ENCODE peak calls at places on chromosomes 3 and 15, in six cellular contexts. W is mammary epithelial cell, I is GM06990, U is OCI-LY7, V is astrocyte of the spinal cord, M is bronchial epithelial cell. K is an unnamed sample.

GRCh38 chr3:27134165-27134796 is 234.9 kb downstream of the NEK10 start:
- DNase-seq in V (peak; percentile 70), I (no peak), W (peak; percentile 46), M (peak; percentile 70), U (peak; percentile 62), K (peak; percentile 36)

GRCh38 chr3:143974181-143974876 is 2.7 kb downstream of the DIPK2A start:
- DNase-seq in V (peak; percentile 32), I (no peak), W (no peak), U (no peak), M (peak; percentile 20), K (no peak)

GRCh38 chr3:178343433-178344038 is 192.7 kb upstream of the KCNMB2 start:
- DNase-seq in I (no peak), W (no peak), M (no peak), V (no peak), U (no peak), K (no peak)

GRCh38 chr3:190101320-190102117 is 19.2 kb downstream of the P3H2 start:
- DNase-seq in W (no peak), U (no peak), I (peak; percentile 66), M (no peak), V (peak; percentile 71), K (peak; percentile 58)

GRCh38 chr15:80856809-80857377 is 77.7 kb downstream of the CEMIP start:
- DNase-seq in I (no peak), M (no peak), U (no peak), W (no peak), V (peak; percentile 49), K (no peak)

GRCh38 chr3:143090486-143090885 is 29.1 kb upstream of the CHST2 start:
- DNase-seq in I (no peak), U (no peak), V (no peak), M (no peak), W (no peak), K (no peak)

GRCh38 chr15:58477228-58477627 is 45.4 kb downstream of the LIPC start:
- DNase-seq in W (no peak), U (peak; percentile 49), V (no peak), M (no peak), I (no peak), K (no peak)

GRCh38 chr3:17539436-17539835 is 203.0 kb downstream of the TBC1D5 start:
- DNase-seq in I (no peak), V (no peak), U (no peak), M (no peak), W (no peak), K (no peak)

GRCh38 chr15:101357333-101357732 is 62.3 kb upstream of the SNRPA1 start:
- DNase-seq in M (peak; percentile 46), W (peak; percentile 27), I (no peak), U (no peak), V (no peak), K (no peak)

GRCh38 chr3:62604746-62605351 is 231.5 kb upstream of the FEZF2 start:
- DNase-seq in W (no peak), V (no peak), I (no peak), U (no peak), M (peak; percentile 56), K (peak; percentile 52)

GRCh38 chr3:46208167-46208704 is at the start of gene CCR1:
- DNase-seq in U (peak; percentile 32), M (peak; percentile 25), V (peak; percentile 17), I (peak; percentile 41), W (peak; percentile 46), K (peak; percentile 62)

GRCh38 chr3:79846148-79846933 is 78.5 kb upstream of the ROBO1 start:
- DNase-seq in W (no peak), V (no peak), U (peak; percentile 4), I (no peak), M (no peak), K (no peak)

GRCh38 chr3:11624161-11624560 is 19.6 kb downstream of the VGLL4 start:
- DNase-seq in V (no peak), U (no peak), M (peak; percentile 78), W (peak; percentile 49), I (peak; percentile 57), K (no peak)

GRCh38 chr3:68817243-68817642 is 115.1 kb downstream of the TAFA4 start:
- DNase-seq in V (no peak), U (no peak), I (no peak), W (peak; percentile 3), M (peak; percentile 7), K (peak; percentile 24)

GRCh38 chr3:101066776-101067175 is 73.6 kb upstream of the ABI3BP start:
- DNase-seq in U (no peak), W (peak; percentile 61), V (peak; percentile 55), I (no peak), M (peak; percentile 67), K (peak; percentile 64)

GRCh38 chr15:90184786-90185704 is 16.1 kb upstream of the SEMA4B start:
- DNase-seq in V (peak; percentile 32), M (peak; percentile 18), W (peak; percentile 72), U (peak; percentile 73), I (peak; percentile 86), K (peak; percentile 62)

GRCh38 chr15:39025881-39026280 is 461.3 kb upstream of the RASGRP1 start:
- DNase-seq in V (no peak), M (no peak), U (no peak), W (no peak), I (no peak), K (no peak)

GRCh38 chr3:29611252-29611651 is 330.4 kb downstream of the RBMS3 start:
- DNase-seq in I (no peak), V (no peak), U (no peak), W (no peak), M (no peak), K (no peak)
- H3K4me3 ChIP-seq in I (no peak overlapping the region), V (no peak overlapping the region), U (no peak overlapping the region), W (no peak overlapping the region), M (no peak overlapping the region), K (no peak overlapping the region)

GRCh38 chr3:122306622-122306953 is 18.5 kb upstream of the CSTA start:
- DNase-seq in I (no peak), M (no peak), V (no peak), U (no peak), W (no peak), K (no peak)

GRCh38 chr3:122310361-122310760 is 14.7 kb upstream of the CSTA start:
- DNase-seq in I (no peak), U (no peak), V (no peak), W (peak; percentile 75), M (peak; percentile 92), K (no peak)

GRCh38 chr3:122307288-122307687 is 17.8 kb upstream of the CSTA start:
- DNase-seq in W (no peak), M (no peak), U (no peak), I (no peak), V (no peak), K (no peak)

GRCh38 chr3:122307987-122308386 is 17.1 kb upstream of the CSTA start:
- DNase-seq in U (no peak), M (no peak), V (no peak), I (no peak), W (no peak), K (no peak)

DNA sequence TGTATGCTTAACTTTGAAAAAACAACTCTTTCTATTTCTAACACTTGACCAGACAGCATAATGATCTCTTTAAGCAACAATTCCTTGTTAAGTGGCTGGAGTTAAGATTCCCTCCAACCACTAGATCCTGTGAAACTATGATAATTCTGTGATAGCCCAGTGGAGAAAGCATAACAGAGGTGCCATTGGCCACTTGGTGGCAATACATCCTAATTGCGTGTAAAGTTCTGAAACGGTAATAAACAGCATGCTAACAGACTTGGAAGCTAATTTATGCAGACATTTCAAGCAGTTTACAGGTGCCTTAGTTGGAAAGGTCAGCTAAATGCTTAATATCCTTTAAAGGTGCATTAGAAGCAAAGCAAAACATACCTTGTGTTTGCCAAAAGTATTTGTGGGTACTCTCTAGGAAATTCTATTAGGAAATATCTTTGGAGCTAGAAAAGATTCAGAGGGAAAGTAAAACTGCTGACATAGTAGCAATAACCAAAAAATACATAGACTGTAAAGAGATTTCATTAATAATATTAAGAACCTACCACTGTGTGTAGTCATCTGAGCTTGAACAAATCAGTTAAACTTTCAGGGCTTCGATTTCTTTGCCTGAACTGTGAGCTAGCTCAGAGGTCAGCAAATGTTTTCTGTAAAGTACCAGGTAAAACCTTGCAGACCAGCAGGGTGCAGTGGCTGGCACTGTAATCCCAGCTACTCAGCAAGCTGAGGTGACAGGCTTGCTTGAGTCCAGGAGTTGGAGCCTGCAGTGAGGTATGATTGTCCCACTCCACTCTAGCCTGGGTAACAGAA is 19.0 kb upstream of the CSTA start:
- DNase-seq in V (no peak), W (peak; percentile 56), U (peak; percentile 25), M (peak; percentile 63), I (no peak), K (peak; percentile 20)
- TF ChIP-seq CTCF in V (no peak), W (peak; percentile 78), U (peak; percentile 70), M (peak; percentile 67), I (peak; percentile 39), K (no peak)

DNA sequence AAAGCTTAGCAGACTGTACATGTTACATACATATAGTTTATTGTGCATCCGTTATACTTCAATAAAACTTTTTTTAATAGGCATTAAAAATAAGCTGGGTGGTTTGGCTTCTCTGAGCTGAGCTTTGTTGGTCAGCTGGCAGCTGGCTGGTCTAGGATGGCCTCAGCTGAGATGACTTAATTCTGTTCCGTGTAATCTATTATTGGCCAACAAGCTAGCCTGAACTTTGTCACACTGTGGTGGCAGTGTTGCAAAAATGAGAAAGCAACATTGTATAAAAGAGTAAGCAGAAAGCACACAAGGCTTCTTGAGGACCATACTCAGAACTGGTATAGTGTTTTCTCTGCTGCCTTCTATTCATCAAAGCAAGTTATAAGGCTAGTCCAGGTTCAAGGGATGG is 45.2 kb downstream of the CGGBP1 start:
- DNase-seq in I (no peak), W (no peak), U (no peak), V (no peak), M (no peak), K (no peak)
- H3K4me3 ChIP-seq in I (no peak overlapping the region), W (no peak overlapping the region), U (no peak overlapping the region), V (no peak overlapping the region), M (no peak overlapping the region), K (no peak overlapping the region)

DNA sequence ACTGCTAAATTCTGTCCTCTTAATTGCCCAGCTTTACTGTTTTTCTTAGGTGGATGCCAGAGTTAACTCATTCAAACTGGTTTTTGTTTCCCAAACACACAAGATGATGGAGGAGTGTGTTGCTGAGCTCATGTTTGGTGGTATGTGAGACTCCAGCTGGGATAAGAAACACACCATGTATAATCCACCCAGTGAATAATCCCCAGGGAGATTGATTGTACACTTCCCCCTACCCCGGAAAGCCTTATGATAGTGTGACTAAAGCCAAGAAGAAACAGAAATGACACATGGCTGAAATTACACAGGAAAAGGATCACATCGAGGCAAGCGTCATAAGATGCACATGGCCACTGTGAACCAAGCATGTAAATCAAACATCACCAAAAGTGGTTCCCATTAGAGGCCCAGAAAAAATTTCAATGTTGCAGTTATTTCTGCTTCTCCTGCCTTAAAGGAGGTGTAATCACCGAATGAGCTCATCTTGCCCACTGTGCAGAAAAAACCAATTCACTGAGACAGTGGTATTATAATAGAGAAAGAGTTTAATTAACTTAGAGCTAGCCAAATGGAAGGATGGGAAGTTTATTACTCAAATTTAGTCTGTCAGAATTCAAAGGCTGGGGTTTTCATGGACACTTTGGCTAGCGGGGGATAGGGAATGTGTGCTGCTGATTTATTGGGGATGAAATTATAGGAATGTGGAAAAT is 56.7 kb upstream of the MAGI1 start:
- DNase-seq in U (no peak), M (no peak), W (no peak), I (no peak), V (peak; percentile 32), K (no peak)
- TF ChIP-seq CTCF in U (no peak), M (no peak), W (no peak), I (no peak), V (no peak), K (no peak)

GRCh38 chr15:65088643-65089021 is 12.1 kb downstream of the KBTBD13 start:
- DNase-seq in U (no peak), V (no peak), W (no peak), I (no peak), M (no peak), K (no peak)
- H3K4me3 ChIP-seq in U (no peak overlapping the region), V (no peak overlapping the region), W (no peak overlapping the region), I (no peak overlapping the region), M (no peak overlapping the region), K (no peak overlapping the region)

GRCh38 chr15:66481107-66481856 is 16.3 kb downstream of the SNAPC5 start:
- DNase-seq in U (no peak), I (no peak), M (peak; percentile 90), V (peak; percentile 27), W (peak; percentile 91), K (no peak)
- TF ChIP-seq CTCF in U (no peak), I (no peak), M (no peak), V (peak; percentile 4), W (no peak), K (no peak)